ENCODE peak calls at places on chromosomes 13 and 19, in four cellular contexts. One of them, this sample, is unnamed.

GRCh38 chr13:101695870-101696516 is 243.5 kb downstream of the ITGBL1 start:
- DNase-seq in omental fat pad: no peak
- DNase-seq in nephron progenitor cell: no peak
- DNase-seq in cardiac muscle cell: no peak
- DNase-seq in this sample: no peak

GRCh38 chr13:92196566-92197256 is 798.3 kb downstream of the GPC5 start:
- DNase-seq in cardiac muscle cell: peak
- DNase-seq in nephron progenitor cell: no peak
- DNase-seq in omental fat pad: no peak
- DNase-seq in this sample: no peak

GRCh38 chr13:99313473-99313872 is 6.3 kb upstream of the GPR183 start:
- DNase-seq in cardiac muscle cell: peak
- DNase-seq in nephron progenitor cell: no peak
- DNase-seq in omental fat pad: no peak
- DNase-seq in this sample: no peak

GRCh38 chr19:15623711-15624318 is 8.8 kb downstream of the CYP4F8 start:
- DNase-seq in nephron progenitor cell: peak
- DNase-seq in cardiac muscle cell: no peak
- DNase-seq in omental fat pad: no peak
- DNase-seq in this sample: no peak

GRCh38 chr13:35814573-35814972 is 316.6 kb downstream of the DCLK1 start:
- DNase-seq in omental fat pad: no peak
- DNase-seq in nephron progenitor cell: no peak
- DNase-seq in cardiac muscle cell: no peak
- DNase-seq in this sample: no peak

GRCh38 chr13:114005206-114005720 is 31.4 kb upstream of the C13orf46 start:
- DNase-seq in omental fat pad: no peak
- DNase-seq in cardiac muscle cell: no peak
- DNase-seq in nephron progenitor cell: no peak
- DNase-seq in this sample: no peak

GRCh38 chr13:51849145-51850101 is 4.4 kb upstream of the TMEM272 start:
- DNase-seq in omental fat pad: no peak
- DNase-seq in nephron progenitor cell: peak
- DNase-seq in cardiac muscle cell: peak
- DNase-seq in this sample: no peak

GRCh38 chr19:4362871-4363545 is 19.6 kb downstream of the MPND start:
- DNase-seq in nephron progenitor cell: no peak
- DNase-seq in cardiac muscle cell: no peak
- DNase-seq in omental fat pad: no peak
- DNase-seq in this sample: no peak

GRCh38 chr13:27171830-27172494 is 351 bp upstream of the USP12 start:
- DNase-seq in omental fat pad: peak
- DNase-seq in nephron progenitor cell: peak
- DNase-seq in cardiac muscle cell: peak
- DNase-seq in this sample: peak

GRCh38 chr19:17237747-17238706 is 7.7 kb downstream of the NR2F6 start:
- DNase-seq in omental fat pad: no peak
- DNase-seq in cardiac muscle cell: no peak
- DNase-seq in nephron progenitor cell: no peak
- DNase-seq in this sample: no peak

GRCh38 chr13:51806571-51806970 is 2.6 kb upstream of the DHRS12 start:
- DNase-seq in omental fat pad: no peak
- DNase-seq in nephron progenitor cell: no peak
- DNase-seq in cardiac muscle cell: peak
- DNase-seq in this sample: no peak

GRCh38 chr13:91722267-91722884 is 324.0 kb downstream of the GPC5 start:
- DNase-seq in cardiac muscle cell: peak
- DNase-seq in omental fat pad: no peak
- DNase-seq in nephron progenitor cell: no peak
- DNase-seq in this sample: no peak

GRCh38 chr13:97648171-97648880 is 214.4 kb downstream of the RAP2A start:
- DNase-seq in omental fat pad: no peak
- DNase-seq in cardiac muscle cell: peak
- DNase-seq in nephron progenitor cell: no peak
- DNase-seq in this sample: no peak

GRCh38 chr19:5903054-5903501 is 512 bp downstream of the NDUFA11 start:
- DNase-seq in cardiac muscle cell: peak
- DNase-seq in omental fat pad: no peak
- DNase-seq in nephron progenitor cell: no peak
- DNase-seq in this sample: no peak

GRCh38 chr13:24286624-24287023 is 22.8 kb upstream of the C1QTNF9 start:
- DNase-seq in nephron progenitor cell: no peak
- DNase-seq in cardiac muscle cell: no peak
- DNase-seq in omental fat pad: no peak
- DNase-seq in this sample: no peak

GRCh38 chr19:55075366-55075998 is at the start of gene EPS8L1:
- DNase-seq in omental fat pad: no peak
- DNase-seq in cardiac muscle cell: no peak
- DNase-seq in nephron progenitor cell: peak
- DNase-seq in this sample: peak

GRCh38 chr13:109088528-109088927 is 459.1 kb downstream of the MYO16 start:
- DNase-seq in cardiac muscle cell: peak
- DNase-seq in omental fat pad: no peak
- DNase-seq in nephron progenitor cell: no peak
- DNase-seq in this sample: no peak

GRCh38 chr19:38391911-38392464 is 3.5 kb downstream of the SPRED3 start:
- DNase-seq in cardiac muscle cell: no peak
- DNase-seq in omental fat pad: no peak
- DNase-seq in nephron progenitor cell: no peak
- DNase-seq in this sample: no peak

GRCh38 chr19:41872775-41873647 is 4.1 kb upstream of the CD79A start:
- DNase-seq in nephron progenitor cell: peak
- DNase-seq in cardiac muscle cell: peak
- DNase-seq in omental fat pad: no peak
- DNase-seq in this sample: no peak

GRCh38 chr13:109924376-109924775 is 138.0 kb upstream of the IRS2 start:
- DNase-seq in omental fat pad: no peak
- DNase-seq in cardiac muscle cell: no peak
- DNase-seq in nephron progenitor cell: no peak
- DNase-seq in this sample: no peak

GRCh38 chr13:111027481-111028439 is 87.3 kb upstream of the ARHGEF7 start:
- DNase-seq in cardiac muscle cell: no peak
- DNase-seq in omental fat pad: no peak
- DNase-seq in nephron progenitor cell: no peak
- DNase-seq in this sample: no peak

GRCh38 chr13:89568746-89569145 is 1778.7 kb upstream of the MIR17HG start:
- DNase-seq in nephron progenitor cell: no peak
- DNase-seq in cardiac muscle cell: no peak
- DNase-seq in omental fat pad: no peak
- DNase-seq in this sample: no peak

GRCh38 chr19:8697671-8698432 is 743 bp downstream of the ACTL9 start:
- DNase-seq in omental fat pad: no peak
- DNase-seq in cardiac muscle cell: no peak
- DNase-seq in nephron progenitor cell: peak
- DNase-seq in this sample: no peak
- TF ChIP-seq CTCF in omental fat pad: no peak
- TF ChIP-seq CTCF in cardiac muscle cell: peak
- TF ChIP-seq CTCF in nephron progenitor cell: no peak
- TF ChIP-seq CTCF in this sample: no peak

GRCh38 chr19:31361728-31362127 is 12.5 kb upstream of the TSHZ3 start:
- DNase-seq in nephron progenitor cell: no peak
- DNase-seq in omental fat pad: no peak
- DNase-seq in cardiac muscle cell: no peak
- DNase-seq in this sample: no peak

GRCh38 chr19:31364956-31365355 is 15.7 kb upstream of the TSHZ3 start:
- DNase-seq in nephron progenitor cell: no peak
- DNase-seq in omental fat pad: no peak
- DNase-seq in cardiac muscle cell: no peak
- DNase-seq in this sample: no peak
- TF ChIP-seq CTCF in nephron progenitor cell: no peak
- TF ChIP-seq CTCF in omental fat pad: no peak
- TF ChIP-seq CTCF in cardiac muscle cell: no peak
- TF ChIP-seq CTCF in this sample: no peak

GRCh38 chr13:106887686-106888085 is 319.7 kb upstream of the ARGLU1 start:
- DNase-seq in omental fat pad: no peak
- DNase-seq in nephron progenitor cell: no peak
- DNase-seq in cardiac muscle cell: no peak
- DNase-seq in this sample: no peak
- TF ChIP-seq CTCF in omental fat pad: no peak
- TF ChIP-seq CTCF in nephron progenitor cell: no peak
- TF ChIP-seq CTCF in cardiac muscle cell: no peak
- TF ChIP-seq CTCF in this sample: no peak

DNA sequence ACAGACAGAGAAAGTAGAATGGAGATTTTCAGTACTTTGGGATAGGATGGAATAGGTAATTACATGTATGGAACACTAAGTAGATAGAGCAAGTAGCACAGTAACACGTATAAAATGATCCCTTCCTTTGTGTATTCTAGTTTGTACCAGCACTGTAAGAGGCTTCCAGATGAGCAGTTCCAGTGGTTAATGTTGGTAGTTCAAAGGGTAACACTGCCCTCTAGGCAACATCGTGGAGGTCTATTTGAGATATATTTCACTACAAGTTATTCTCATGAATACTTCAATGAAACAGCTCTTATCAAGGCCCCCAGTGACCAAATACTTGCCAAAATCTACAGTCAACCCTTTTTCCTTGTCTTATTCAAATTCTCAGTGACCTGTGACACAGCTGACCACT is 13.5 kb upstream of the ZNF563 start:
- DNase-seq in nephron progenitor cell: no peak
- DNase-seq in omental fat pad: no peak
- DNase-seq in cardiac muscle cell: no peak
- DNase-seq in this sample: no peak
- TF ChIP-seq CTCF in nephron progenitor cell: no peak
- TF ChIP-seq CTCF in omental fat pad: no peak
- TF ChIP-seq CTCF in cardiac muscle cell: no peak
- TF ChIP-seq CTCF in this sample: no peak

This sample was measured in mesothelial cell of epicardium.